ENCODE peak calls at places on chromosomes 7 and 10, in six cellular contexts. X is esophagus squamous epithelium; K is heart right ventricle; Q is SK-N-SH; D is mammary epithelial cell; Z is CD8-positive, alpha-beta memory T cell. U is an unnamed sample.
A peak's percentile ranks its signal among the peaks of the same experiment; 100 is the strongest.

GRCh38 chr10:127028556-127028955 is 123.3 kb downstream of the DOCK1 start:
- DNase-seq in X (no peak), D (no peak), Q (no peak), K (no peak), Z (no peak), U (no peak)

GRCh38 chr10:76396126-76396525 is 964.7 kb downstream of the LRMDA start:
- DNase-seq in Z (no peak), X (no peak), Q (no peak), D (no peak), K (no peak), U (no peak)

GRCh38 chr10:57699944-57700343 is 567.8 kb downstream of the IPMK start:
- DNase-seq in X (no peak), Z (no peak), K (no peak), D (no peak), Q (peak; percentile 3), U (no peak)

GRCh38 chr7:102404005-102404861 is 8.1 kb downstream of the PRKRIP1 start:
- DNase-seq in Z (peak; percentile 67), X (no peak), K (no peak), Q (peak; percentile 82), D (peak; percentile 33), U (peak; percentile 34)

GRCh38 chr7:77863860-77864259 is 65.3 kb downstream of the PHTF2 start:
- DNase-seq in K (no peak), Q (no peak), D (no peak), X (no peak), Z (no peak), U (no peak)

GRCh38 chr10:119541046-119541445 is 1.5 kb downstream of the RGS10 start:
- DNase-seq in D (no peak), X (no peak), K (no peak), Z (peak; percentile 24), Q (no peak), U (no peak)

GRCh38 chr10:73716251-73716650 is 18.3 kb upstream of the AGAP5 start:
- DNase-seq in X (no peak), D (no peak), K (no peak), Z (no peak), Q (no peak), U (no peak)

GRCh38 chr7:7816084-7816483 is 97.7 kb upstream of the RPA3 start:
- DNase-seq in K (no peak), D (no peak), Z (peak; percentile 7), X (no peak), Q (no peak), U (no peak)

GRCh38 chr7:128923411-128923800 is 12.9 kb upstream of the KCP start:
- DNase-seq in Z (no peak), Q (no peak), X (no peak), D (no peak), K (no peak), U (no peak)

GRCh38 chr7:44043902-44044301 is 600 bp upstream of the DBNL start:
- DNase-seq in Q (no peak), X (no peak), D (no peak), K (no peak), Z (no peak), U (no peak)

GRCh38 chr10:123621910-123622309 is 44.2 kb upstream of the GPR26 start:
- DNase-seq in K (no peak), X (no peak), Z (no peak), Q (no peak), D (peak; percentile 4), U (no peak)

GRCh38 chr10:131429942-131430341 is 118.4 kb upstream of the TCERG1L start:
- DNase-seq in X (no peak), Z (no peak), K (no peak), D (no peak), Q (peak; percentile 65), U (no peak)

GRCh38 chr10:132924046-132924952 is 18.1 kb downstream of the CFAP46 start:
- DNase-seq in D (no peak), Z (no peak), K (no peak), X (no peak), Q (no peak), U (no peak)

GRCh38 chr10:113045155-113046055 is 95.4 kb downstream of the TCF7L2 start:
- DNase-seq in K (no peak), Z (no peak), D (peak; percentile 95), X (no peak), Q (no peak), U (no peak)

GRCh38 chr10:113456741-113457140 is 96.1 kb upstream of the HABP2 start:
- DNase-seq in X (no peak), Z (no peak), K (no peak), D (no peak), Q (no peak), U (no peak)

DNA sequence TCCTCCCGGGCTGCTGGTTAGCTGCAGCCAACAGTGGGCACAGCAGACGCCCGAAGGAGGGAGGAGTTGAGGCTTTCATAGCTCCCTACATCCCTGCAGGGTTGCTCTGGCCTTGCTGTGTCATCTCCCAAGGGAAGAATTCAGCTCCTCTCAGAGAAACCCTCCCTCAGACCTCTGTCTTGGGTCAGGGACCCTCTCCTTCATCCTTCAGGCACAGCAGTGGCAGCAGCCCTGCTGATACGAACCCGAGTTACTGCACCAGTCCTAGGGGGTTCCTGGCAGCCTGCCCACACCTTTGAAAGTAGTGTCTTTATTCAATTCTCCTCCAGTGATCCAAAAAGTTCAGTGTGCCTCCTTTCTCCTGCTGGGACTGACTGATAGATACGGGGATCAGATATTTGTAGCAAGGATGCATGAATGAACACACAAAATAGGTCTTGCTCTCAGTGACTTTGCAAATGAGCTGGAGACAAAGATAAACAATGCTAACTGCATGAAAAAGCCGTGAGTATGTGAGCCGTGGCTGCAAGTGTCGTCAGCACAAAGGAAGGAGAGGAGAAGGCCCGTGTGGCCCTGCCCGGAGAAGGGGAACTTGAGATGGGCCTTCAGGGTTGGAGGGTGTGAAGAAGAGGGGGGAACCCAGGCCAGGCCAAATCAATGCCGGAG is 136.6 kb downstream of the PRKAG2 start:
- DNase-seq in K (no peak), D (no peak), Q (no peak), X (no peak), Z (no peak), U (no peak)
- H3K27me3 ChIP-seq in K (no peaks in the 10 kb centered on the region), D (no peaks in the 10 kb centered on the region), Q (no peaks in the 10 kb centered on the region), X (no peaks in the 10 kb centered on the region), Z (no peaks in the 10 kb centered on the region), U (no peaks in the 10 kb centered on the region)

DNA sequence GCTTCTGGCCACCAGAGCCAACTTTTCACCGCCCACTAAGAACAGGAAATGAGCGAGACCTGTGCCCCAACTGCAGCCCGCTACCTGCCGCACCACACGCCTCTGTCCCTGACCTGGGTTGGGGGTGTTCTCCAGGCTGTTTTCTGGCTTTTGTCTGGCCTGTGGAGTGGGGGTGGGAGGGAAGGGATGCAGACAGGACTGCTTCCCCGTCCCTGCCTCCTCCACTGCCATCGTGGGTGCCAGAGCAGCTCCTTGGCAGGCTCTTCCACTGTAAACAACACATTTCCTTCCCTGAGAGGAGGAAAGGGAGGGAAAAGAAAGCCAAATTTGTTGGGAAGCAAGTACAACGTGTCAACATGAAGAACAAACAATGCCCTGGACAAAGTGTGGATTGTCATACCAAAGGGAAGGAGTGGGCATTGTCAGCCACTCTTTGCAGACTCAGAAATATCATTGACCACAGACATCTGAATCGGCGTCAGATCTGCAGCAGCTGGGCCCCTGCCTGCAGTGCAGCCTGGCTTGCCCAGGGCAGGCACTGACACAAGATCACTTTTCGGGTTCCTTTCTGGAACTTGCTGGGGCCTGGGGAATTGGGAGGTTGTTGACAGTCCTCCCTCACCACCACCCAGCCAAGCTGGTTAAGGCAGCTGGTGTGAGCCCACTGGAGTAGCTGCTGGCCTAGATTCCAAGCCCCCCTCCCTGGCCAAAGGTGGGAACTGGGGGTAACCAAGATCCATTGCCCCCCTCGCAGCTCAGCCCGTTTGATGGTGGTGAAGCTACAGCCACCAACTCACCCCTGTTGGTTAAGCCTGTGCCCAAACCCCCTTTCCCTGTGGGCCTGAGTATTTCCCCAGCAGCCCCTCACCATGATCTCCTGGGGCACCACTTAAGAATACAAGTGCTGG is 22.6 kb upstream of the TRIM8 start:
- DNase-seq in D (no peak), Z (no peak), K (no peak), Q (no peak), X (no peak), U (no peak)
- H3K27ac ChIP-seq in D (no peak overlapping the region), Z (no peak overlapping the region), K (peak overlapping the region; percentile 78), Q (no peak overlapping the region), X (peak overlapping the region; percentile 22), U (no peak overlapping the region)

GRCh38 chr10:103493362-103493871 is at the start of gene NEURL1:
- DNase-seq in Q (peak; percentile 85), D (no peak), K (no peak), X (no peak), Z (no peak), U (no peak)
- H3K27me3 ChIP-seq in Q (peaks cover 43% of the 10 kb centered on the region), D (no peaks in the 10 kb centered on the region), K (peaks cover 8% of the 10 kb centered on the region), X (peaks cover 10% of the 10 kb centered on the region), Z (peaks cover 8% of the 10 kb centered on the region), U (peaks cover 20% of the 10 kb centered on the region)

GRCh38 chr7:132403465-132404110 is 172.7 kb downstream of the PLXNA4 start:
- DNase-seq in Q (no peak), K (no peak), X (no peak), D (no peak), Z (no peak), U (no peak)
- H3K27ac ChIP-seq in Q (no peak overlapping the region), K (no peak overlapping the region), X (peak overlapping the region; percentile 68), D (no peak overlapping the region), Z (no peak overlapping the region), U (no peak overlapping the region)

GRCh38 chr10:29866356-29866755 is 193.0 kb downstream of the JCAD start:
- DNase-seq in X (no peak), K (no peak), D (no peak), Z (no peak), Q (no peak), U (no peak)

GRCh38 chr10:29873941-29874340 is 185.4 kb downstream of the JCAD start:
- DNase-seq in D (no peak), X (no peak), K (no peak), Q (no peak), Z (no peak), U (no peak)

GRCh38 chr10:29865700-29866355 is 193.6 kb downstream of the JCAD start:
- DNase-seq in X (no peak), Q (no peak), D (peak; percentile 56), Z (no peak), K (no peak), U (no peak)

GRCh38 chr10:29870522-29871044 is 188.8 kb downstream of the JCAD start:
- DNase-seq in K (no peak), Q (no peak), D (no peak), X (no peak), Z (no peak), U (no peak)

DNA sequence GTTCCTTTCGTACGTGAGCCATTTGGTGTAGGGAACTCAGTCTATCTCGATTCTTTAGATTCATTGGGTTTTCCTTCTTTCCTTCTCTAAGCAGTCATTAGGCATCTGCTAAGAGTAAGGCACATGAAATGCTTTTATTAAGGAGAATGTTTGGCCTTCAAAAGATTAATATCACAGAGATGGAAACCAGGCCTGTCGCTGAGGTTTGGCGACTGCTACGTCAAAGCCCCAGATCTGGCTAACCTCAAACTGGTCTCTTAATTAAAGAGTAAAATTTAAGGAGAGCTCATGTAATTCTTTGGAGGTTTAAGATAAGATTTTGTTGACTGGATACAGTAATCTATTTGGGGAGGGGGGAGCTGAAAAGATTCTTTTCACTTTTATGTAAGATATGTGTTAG is 189.8 kb downstream of the JCAD start:
- DNase-seq in X (no peak), D (no peak), K (no peak), Q (no peak), Z (no peak), U (no peak)
- H3K27me3 ChIP-seq in X (no peaks in the 10 kb centered on the region), D (no peaks in the 10 kb centered on the region), K (no peaks in the 10 kb centered on the region), Q (no peaks in the 10 kb centered on the region), Z (no peaks in the 10 kb centered on the region), U (no peaks in the 10 kb centered on the region)

DNA sequence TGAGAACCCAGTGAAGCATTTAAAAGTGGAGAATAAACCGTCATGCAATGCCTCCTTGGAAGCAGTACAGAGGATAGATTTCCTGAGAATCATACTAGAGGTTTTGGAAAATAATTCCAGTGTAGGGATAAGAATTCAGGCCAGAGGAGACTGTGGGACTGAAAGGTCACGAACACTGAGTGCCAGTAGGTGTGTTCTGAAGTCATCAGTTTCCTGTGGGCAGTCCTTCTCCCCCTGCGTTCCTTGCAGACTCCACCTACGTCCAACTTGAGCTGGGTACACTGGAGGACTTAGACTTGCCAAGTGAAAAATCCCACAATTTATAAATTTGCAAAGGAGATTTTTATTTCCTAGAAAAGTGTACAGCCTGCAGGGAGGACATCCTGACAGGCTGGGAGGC is 73.0 kb upstream of the POM121L12 start:
- DNase-seq in Q (no peak), K (no peak), X (no peak), D (no peak), Z (no peak), U (no peak)
- H3K27ac ChIP-seq in Q (no peak overlapping the region), K (no peak overlapping the region), X (no peak overlapping the region), D (no peak overlapping the region), Z (no peak overlapping the region), U (no peak overlapping the region)

U was measured in CD4-positive, alpha-beta T cell.